ENCODE peak calls at places on chromosomes 11 and 22, in five cellular contexts. N, T, I, Y and U are unnamed samples.

GRCh38 chr22:43777204-43777671 is 34.9 kb downstream of the EFCAB6 start:
- DNase-seq in N (no peak), T (peak; percentile 67), I (no peak), Y (no peak), U (peak; percentile 5)

GRCh38 chr11:33687733-33688479 is 12.7 kb downstream of the C11orf91 start:
- DNase-seq in N (no peak), T (peak; percentile 57), I (no peak), Y (no peak), U (peak; percentile 28)

GRCh38 chr11:11580831-11581492 is 40.8 kb downstream of the GALNT18 start:
- DNase-seq in N (no peak), T (no peak), I (no peak), Y (no peak), U (no peak)

GRCh38 chr22:30027169-30027568 is 53.1 kb upstream of the HORMAD2 start:
- DNase-seq in N (no peak), T (no peak), I (no peak), Y (no peak), U (no peak)

GRCh38 chr11:41878158-41878557 is 418.7 kb upstream of the LRRC4C start:
- DNase-seq in N (no peak), T (no peak), I (no peak), Y (no peak), U (no peak)

GRCh38 chr11:112785104-112785503 is 176.1 kb upstream of the NCAM1 start:
- DNase-seq in N (no peak), T (no peak), I (no peak), Y (no peak), U (no peak)

GRCh38 chr11:134911514-134912180 is 499.6 kb upstream of the B3GAT1 start:
- DNase-seq in N (no peak), T (no peak), I (no peak), Y (no peak), U (no peak)

GRCh38 chr11:66543263-66544107 is 2.4 kb downstream of the ZDHHC24 start:
- DNase-seq in N (peak; percentile 48), T (no peak), I (no peak), Y (peak; percentile 45), U (no peak)

GRCh38 chr11:63893355-63893754 is 23.6 kb downstream of the RCOR2 start:
- DNase-seq in N (no peak), T (no peak), I (no peak), Y (no peak), U (no peak)

GRCh38 chr11:40029406-40029805 is 1430.0 kb downstream of the LRRC4C start:
- DNase-seq in N (no peak), T (no peak), I (no peak), Y (no peak), U (no peak)

GRCh38 chr22:17945851-17946690 is 78.3 kb downstream of the MICAL3 start:
- DNase-seq in N (no peak), T (no peak), I (peak; percentile 59), Y (no peak), U (no peak)

GRCh38 chr11:86861810-86862209 is 61.5 kb downstream of the PRSS23 start:
- DNase-seq in N (no peak), T (no peak), I (no peak), Y (no peak), U (no peak)

GRCh38 chr22:39103431-39103830 is 6.4 kb downstream of the APOBEC3H start:
- DNase-seq in N (no peak), T (no peak), I (no peak), Y (no peak), U (no peak)